ENCODE peak calls at places on chromosomes 11 and 22, in five cellular contexts. One of them, this sample, is unnamed.

GRCh38 chr11:103609117-103610066 is 427.0 kb upstream of the DDI1 start:
- DNase-seq in sigmoid colon: no peak
- DNase-seq in fibroblast of pulmonary artery: peak; percentile 96
- DNase-seq in brain microvascular endothelial cell: peak; percentile 91
- DNase-seq in thoracic aorta: no peak
- DNase-seq in this sample: peak; percentile 93

GRCh38 chr22:22745225-22746060 is 101.0 kb downstream of the GGTLC2 start:
- DNase-seq in thoracic aorta: no peak
- DNase-seq in brain microvascular endothelial cell: peak; percentile 12
- DNase-seq in sigmoid colon: no peak
- DNase-seq in fibroblast of pulmonary artery: peak; percentile 50
- DNase-seq in this sample: peak; percentile 7

GRCh38 chr11:93630037-93630436 is 31.4 kb upstream of the CEP295 start:
- DNase-seq in brain microvascular endothelial cell: no peak
- DNase-seq in fibroblast of pulmonary artery: no peak
- DNase-seq in thoracic aorta: no peak
- DNase-seq in sigmoid colon: no peak
- DNase-seq in this sample: no peak

GRCh38 chr11:19978668-19979518 is 181.4 kb downstream of the DBX1 start:
- DNase-seq in thoracic aorta: no peak
- DNase-seq in fibroblast of pulmonary artery: peak; percentile 84
- DNase-seq in brain microvascular endothelial cell: peak; percentile 84
- DNase-seq in sigmoid colon: peak; percentile 64
- DNase-seq in this sample: peak; percentile 86

GRCh38 chr11:269146-269890 is 8.9 kb upstream of the NLRP6 start:
- DNase-seq in fibroblast of pulmonary artery: no peak
- DNase-seq in sigmoid colon: no peak
- DNase-seq in brain microvascular endothelial cell: no peak
- DNase-seq in thoracic aorta: no peak
- DNase-seq in this sample: peak; percentile 64

GRCh38 chr11:20397281-20397680 is 9.8 kb downstream of the PRMT3 start:
- DNase-seq in fibroblast of pulmonary artery: peak; percentile 77
- DNase-seq in thoracic aorta: no peak
- DNase-seq in brain microvascular endothelial cell: peak; percentile 47
- DNase-seq in sigmoid colon: no peak
- DNase-seq in this sample: peak; percentile 66

GRCh38 chr22:50612715-50613221 is 12.2 kb downstream of the MAPK8IP2 start:
- DNase-seq in brain microvascular endothelial cell: no peak
- DNase-seq in thoracic aorta: no peak
- DNase-seq in sigmoid colon: no peak
- DNase-seq in fibroblast of pulmonary artery: no peak
- DNase-seq in this sample: no peak

GRCh38 chr11:119854521-119854920 is 125.5 kb upstream of the NECTIN1 start:
- DNase-seq in brain microvascular endothelial cell: no peak
- DNase-seq in thoracic aorta: no peak
- DNase-seq in sigmoid colon: no peak
- DNase-seq in fibroblast of pulmonary artery: no peak
- DNase-seq in this sample: no peak

GRCh38 chr22:20205964-20206708 is 55.3 kb upstream of the CCDC188 start:
- DNase-seq in brain microvascular endothelial cell: peak; percentile 38
- DNase-seq in thoracic aorta: no peak
- DNase-seq in sigmoid colon: peak; percentile 74
- DNase-seq in fibroblast of pulmonary artery: peak; percentile 75
- DNase-seq in this sample: peak; percentile 68

GRCh38 chr11:37504066-37504611 is 906.1 kb upstream of the RAG2 start:
- DNase-seq in sigmoid colon: no peak
- DNase-seq in brain microvascular endothelial cell: peak; percentile 84
- DNase-seq in thoracic aorta: no peak
- DNase-seq in fibroblast of pulmonary artery: peak; percentile 83
- DNase-seq in this sample: peak; percentile 83

GRCh38 chr22:41909290-41910049 is 5.4 kb downstream of the SHISA8 start:
- DNase-seq in fibroblast of pulmonary artery: no peak
- DNase-seq in sigmoid colon: no peak
- DNase-seq in thoracic aorta: no peak
- DNase-seq in brain microvascular endothelial cell: no peak
- DNase-seq in this sample: no peak

GRCh38 chr22:49196046-49196511 is 631.6 kb downstream of the BRD1 start:
- DNase-seq in brain microvascular endothelial cell: no peak
- DNase-seq in sigmoid colon: no peak
- DNase-seq in fibroblast of pulmonary artery: no peak
- DNase-seq in thoracic aorta: no peak
- DNase-seq in this sample: no peak

GRCh38 chr22:22785316-22786065 is 102.1 kb upstream of the IGLL5 start:
- DNase-seq in sigmoid colon: no peak
- DNase-seq in fibroblast of pulmonary artery: no peak
- DNase-seq in brain microvascular endothelial cell: no peak
- DNase-seq in thoracic aorta: no peak
- DNase-seq in this sample: no peak

GRCh38 chr11:121206810-121207209 is 85.8 kb upstream of the SC5D start:
- DNase-seq in thoracic aorta: no peak
- DNase-seq in fibroblast of pulmonary artery: no peak
- DNase-seq in brain microvascular endothelial cell: no peak
- DNase-seq in sigmoid colon: no peak
- DNase-seq in this sample: peak; percentile 2

GRCh38 chr11:12942157-12942556 is 67.0 kb upstream of the RASSF10 start:
- DNase-seq in brain microvascular endothelial cell: no peak
- DNase-seq in sigmoid colon: no peak
- DNase-seq in thoracic aorta: no peak
- DNase-seq in fibroblast of pulmonary artery: no peak
- DNase-seq in this sample: no peak

GRCh38 chr11:62588966-62589637 is 2.2 kb downstream of the TUT1 start:
- DNase-seq in sigmoid colon: no peak
- DNase-seq in thoracic aorta: no peak
- DNase-seq in fibroblast of pulmonary artery: peak; percentile 34
- DNase-seq in brain microvascular endothelial cell: peak; percentile 50
- DNase-seq in this sample: peak; percentile 23

GRCh38 chr11:61699737-61700160 is 19.6 kb downstream of the DAGLA start:
- DNase-seq in thoracic aorta: no peak
- DNase-seq in sigmoid colon: peak; percentile 80
- DNase-seq in brain microvascular endothelial cell: no peak
- DNase-seq in fibroblast of pulmonary artery: no peak
- DNase-seq in this sample: no peak

GRCh38 chr11:59158206-59159068 is 13.5 kb upstream of the DTX4 start:
- DNase-seq in fibroblast of pulmonary artery: peak; percentile 86
- DNase-seq in sigmoid colon: no peak
- DNase-seq in thoracic aorta: no peak
- DNase-seq in brain microvascular endothelial cell: peak; percentile 66
- DNase-seq in this sample: peak; percentile 79

GRCh38 chr22:48331266-48331665 is 1496.4 kb downstream of the BRD1 start:
- DNase-seq in fibroblast of pulmonary artery: no peak
- DNase-seq in brain microvascular endothelial cell: no peak
- DNase-seq in sigmoid colon: no peak
- DNase-seq in thoracic aorta: no peak
- DNase-seq in this sample: no peak

GRCh38 chr11:8055111-8055835 is 25.7 kb upstream of the TUB start:
- DNase-seq in brain microvascular endothelial cell: no peak
- DNase-seq in thoracic aorta: no peak
- DNase-seq in fibroblast of pulmonary artery: no peak
- DNase-seq in sigmoid colon: peak; percentile 60
- DNase-seq in this sample: no peak
- TF ChIP-seq CTCF in brain microvascular endothelial cell: peak; percentile 32
- TF ChIP-seq CTCF in thoracic aorta: no peak
- TF ChIP-seq CTCF in fibroblast of pulmonary artery: peak; percentile 13
- TF ChIP-seq CTCF in sigmoid colon: no peak
- TF ChIP-seq CTCF in this sample: no peak

DNA sequence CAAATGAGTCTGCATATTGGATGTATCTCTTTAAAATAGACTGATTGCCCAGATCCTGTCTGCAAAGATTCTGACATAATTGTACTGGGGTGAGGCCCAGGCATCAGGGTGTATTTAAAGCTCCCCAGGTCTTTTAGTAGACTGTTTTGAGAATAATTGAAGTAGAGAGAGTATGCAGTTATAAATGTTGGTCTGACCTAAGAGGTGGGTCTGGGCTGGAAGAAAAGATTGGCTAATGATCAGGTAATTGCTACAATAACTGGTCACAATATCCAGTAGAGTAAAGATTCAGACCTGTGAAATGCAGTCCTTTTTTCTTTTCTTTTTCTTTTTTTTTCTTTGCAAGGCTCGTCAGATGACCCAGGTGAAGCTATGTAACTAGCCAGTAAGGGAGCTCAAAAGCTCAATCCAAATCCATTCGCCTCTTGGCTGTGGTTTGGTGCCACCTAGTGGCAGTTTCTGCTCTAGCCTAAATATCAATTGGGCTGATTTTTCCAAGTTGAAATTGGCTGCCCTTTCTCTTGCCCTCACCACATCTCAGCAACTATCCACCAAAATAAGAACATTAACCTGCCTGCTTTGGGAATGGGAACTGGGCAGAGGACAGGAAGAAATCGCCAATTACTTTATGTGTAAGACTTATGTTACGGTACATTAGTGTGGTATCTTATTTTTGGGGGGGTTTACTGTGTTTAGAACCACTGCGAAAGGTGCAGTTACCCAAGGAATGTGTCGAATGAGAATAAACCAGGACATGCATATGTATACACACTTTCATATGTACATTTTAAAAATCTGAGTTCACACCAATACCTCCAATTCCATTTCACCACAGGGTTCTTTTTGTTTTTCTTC is 45.9 kb downstream of the ZNF143 start:
- DNase-seq in sigmoid colon: peak; percentile 80
- DNase-seq in brain microvascular endothelial cell: peak; percentile 66
- DNase-seq in thoracic aorta: peak; percentile 26
- DNase-seq in fibroblast of pulmonary artery: peak; percentile 89
- DNase-seq in this sample: peak; percentile 83
- H3K4me3 ChIP-seq in sigmoid colon: no peak overlapping the region
- H3K4me3 ChIP-seq in brain microvascular endothelial cell: no peak overlapping the region
- H3K4me3 ChIP-seq in thoracic aorta: no peak overlapping the region
- H3K4me3 ChIP-seq in fibroblast of pulmonary artery: no peak overlapping the region
- H3K4me3 ChIP-seq in this sample: no peak overlapping the region

GRCh38 chr22:39662677-39663034 is 92.1 kb downstream of the CACNA1I start:
- DNase-seq in brain microvascular endothelial cell: no peak
- DNase-seq in fibroblast of pulmonary artery: no peak
- DNase-seq in sigmoid colon: no peak
- DNase-seq in thoracic aorta: no peak
- DNase-seq in this sample: no peak
- TF ChIP-seq CTCF in brain microvascular endothelial cell: no peak
- TF ChIP-seq CTCF in fibroblast of pulmonary artery: no peak
- TF ChIP-seq CTCF in sigmoid colon: no peak
- TF ChIP-seq CTCF in thoracic aorta: no peak
- TF ChIP-seq CTCF in this sample: no peak

DNA sequence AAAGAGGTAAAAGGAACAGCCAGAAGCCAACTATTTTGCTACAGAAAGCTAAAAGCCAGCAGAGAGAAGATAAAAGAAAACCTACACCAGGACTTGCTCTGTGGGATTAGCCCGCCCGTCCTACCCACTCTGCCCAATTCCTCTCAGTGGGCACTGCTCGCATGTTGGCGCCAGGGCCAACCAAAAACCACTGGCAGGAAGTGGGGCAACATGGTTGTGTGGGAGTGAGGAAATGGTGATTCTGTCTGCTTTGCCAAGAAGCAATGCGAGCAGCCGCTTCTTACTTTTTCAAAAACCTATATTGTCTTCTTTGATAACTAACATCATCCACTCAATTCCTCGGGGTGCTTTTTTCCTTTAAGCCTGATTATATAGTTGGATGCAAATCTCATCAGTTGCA is 14.2 kb upstream of the APOA1 start:
- DNase-seq in fibroblast of pulmonary artery: peak; percentile 59
- DNase-seq in brain microvascular endothelial cell: no peak
- DNase-seq in sigmoid colon: no peak
- DNase-seq in thoracic aorta: no peak
- DNase-seq in this sample: no peak
- H3K4me3 ChIP-seq in fibroblast of pulmonary artery: no peak overlapping the region
- H3K4me3 ChIP-seq in brain microvascular endothelial cell: no peak overlapping the region
- H3K4me3 ChIP-seq in sigmoid colon: no peak overlapping the region
- H3K4me3 ChIP-seq in thoracic aorta: no peak overlapping the region
- H3K4me3 ChIP-seq in this sample: no peak overlapping the region